ENCODE peak calls at places on chromosomes 12 and 14, in five cellular contexts. E is HTR-8/SVneo, O is cardiac muscle cell, W is progenitor cell of endocrine pancreas, B is smooth muscle cell of the brain vasculature. F is an unnamed sample.

GRCh38 chr12:121822393-121823100 is 18.7 kb downstream of the SETD1B start:
- DNase-seq in E (no peak), O (no peak), W (no peak), B (no peak), F (no peak)

GRCh38 chr12:6536894-6537579 is 2.7 kb downstream of the GAPDH start:
- DNase-seq in E (no peak), O (no peak), W (no peak), B (no peak), F (no peak)

GRCh38 chr12:113407931-113408585 is 4.4 kb upstream of the SDS start:
- DNase-seq in E (no peak), O (no peak), W (no peak), B (no peak), F (no peak)

GRCh38 chr12:2892246-2892645 is 1.6 kb downstream of the TULP3 start:
- DNase-seq in E (no peak), O (no peak), W (no peak), B (no peak), F (no peak)

GRCh38 chr12:121799175-121799841 is 4.5 kb upstream of the SETD1B start:
- DNase-seq in E (peak), O (peak), W (no peak), B (no peak), F (no peak)

GRCh38 chr12:90940872-90941499 is 14.0 kb downstream of the CCER1 start:
- DNase-seq in E (peak), O (peak), W (no peak), B (no peak), F (no peak)

GRCh38 chr12:65656904-65657351 is 167.4 kb upstream of the HMGA2 start:
- DNase-seq in E (peak), O (no peak), W (no peak), B (peak), F (no peak)

GRCh38 chr12:6310771-6311610 is 509 bp downstream of the PLEKHG6 start:
- DNase-seq in E (no peak), O (no peak), W (no peak), B (no peak), F (no peak)

GRCh38 chr12:121095544-121096198 is 37.0 kb upstream of the P2RX7 start:
- DNase-seq in E (peak), O (peak), W (peak), B (peak), F (peak)

GRCh38 chr12:57586832-57587429 is 4.1 kb upstream of the PIP4K2C start:
- DNase-seq in E (no peak), O (no peak), W (no peak), B (no peak), F (no peak)

GRCh38 chr12:62522984-62523383 is 56.4 kb downstream of the MON2 start:
- DNase-seq in E (no peak), O (peak), W (no peak), B (no peak), F (no peak)

GRCh38 chr12:121217066-121217465 is 7.1 kb downstream of the P2RX4 start:
- DNase-seq in E (no peak), O (no peak), W (no peak), B (no peak), F (no peak)

GRCh38 chr12:106498056-106498455 is 84.7 kb upstream of the RFX4 start:
- DNase-seq in E (no peak), O (no peak), W (no peak), B (peak), F (no peak)

GRCh38 chr14:99125616-99126431 is 146.2 kb downstream of the BCL11B start:
- DNase-seq in E (no peak), O (no peak), W (no peak), B (no peak), F (peak)

GRCh38 chr12:2311001-2311778 is 258.4 kb downstream of the CACNA1C start:
- DNase-seq in E (no peak), O (no peak), W (no peak), B (no peak), F (no peak)

GRCh38 chr12:105289114-105289904 is 41.2 kb upstream of the C12orf75 start:
- DNase-seq in E (no peak), O (no peak), W (no peak), B (no peak), F (no peak)

GRCh38 chr12:110109037-110109836 is 14.9 kb upstream of the IFT81 start:
- DNase-seq in E (peak), O (peak), W (no peak), B (peak), F (peak)

F was measured in mesothelial cell of epicardium.